ENCODE peak calls at places on chromosome 18, in four cellular contexts. P, O, V and B are unnamed samples.

GRCh38 chr18:77045682-77046081 is 86.9 kb downstream of the MBP start:
- DNase-seq in P (no peak), O (no peak), V (no peak), B (no peak)

GRCh38 chr18:49016648-49017539 is 66.1 kb upstream of the SMAD7 start:
- DNase-seq in P (no peak), O (peak), V (peak), B (peak)

GRCh38 chr18:45702871-45703270 is 21.1 kb upstream of the SLC14A1 start:
- DNase-seq in P (no peak), V (no peak), O (no peak), B (no peak)

GRCh38 chr18:63249781-63250180 is 69.8 kb downstream of the BCL2 start:
- DNase-seq in O (no peak), V (no peak), P (no peak), B (no peak)

GRCh38 chr18:70781860-70782453 is 493.1 kb downstream of the SOCS6 start:
- DNase-seq in O (peak), V (no peak), P (peak), B (peak)

GRCh38 chr18:11658989-11659388 is 30.1 kb upstream of the GNAL start:
- DNase-seq in P (no peak), V (no peak), O (no peak), B (peak)

GRCh38 chr18:22705328-22705727 is 227.8 kb upstream of the RBBP8 start:
- DNase-seq in V (peak), O (peak), P (no peak), B (peak)

GRCh38 chr18:67733094-67733493 is 216.6 kb upstream of the DSEL start:
- DNase-seq in V (peak), P (no peak), O (peak), B (peak)

GRCh38 chr18:23021625-23022024 is 88.5 kb downstream of the RBBP8 start:
- DNase-seq in V (no peak), O (no peak), P (no peak), B (no peak)

GRCh38 chr18:76528477-76529432 is 33.7 kb upstream of the ZNF516 start:
- DNase-seq in O (peak), V (peak), P (no peak), B (peak)